ENCODE peak calls at places on chromosomes 2 and 18, in seven cellular contexts. F is kidney, D is GM23338, I is kidney tubule cell, N is HFF-Myc, U is lower lobe of right lung, K is astrocyte of the hippocampus. V is an unnamed sample.
A peak's percentile ranks its signal among the peaks of the same experiment; 100 is the strongest.

GRCh38 chr2:201448701-201449100 is 2.6 kb downstream of the TRAK2 start:
- DNase-seq in N (no peak), U (no peak), D (no peak), F (no peak), K (no peak), I (no peak), V (no peak)

GRCh38 chr2:26874514-26874913 is 26.6 kb downstream of the DPYSL5 start:
- DNase-seq in K (no peak), I (no peak), N (no peak), F (no peak), U (no peak), D (no peak), V (no peak)

GRCh38 chr2:176652300-176653182 is 383.3 kb downstream of the MTX2 start:
- DNase-seq in I (peak; percentile 78), K (peak; percentile 53), N (peak; percentile 30), U (no peak), F (no peak), D (peak; percentile 79), V (no peak)

GRCh38 chr2:174786066-174786725 is 21.9 kb upstream of the CHRNA1 start:
- DNase-seq in K (peak; percentile 73), N (no peak), I (no peak), F (no peak), U (no peak), D (no peak), V (no peak)

GRCh38 chr18:9364242-9364641 is 29.7 kb downstream of the TWSG1 start:
- DNase-seq in D (peak; percentile 12), K (no peak), N (no peak), I (peak; percentile 76), U (no peak), F (no peak), V (no peak)

GRCh38 chr2:178700922-178701342 is 106.3 kb downstream of the TTN start:
- DNase-seq in D (peak; percentile 77), F (no peak), I (peak; percentile 41), K (peak; percentile 16), U (no peak), N (peak; percentile 2), V (no peak)

GRCh38 chr18:1585881-1586488 is 681.3 kb downstream of the ADCYAP1 start:
- DNase-seq in U (no peak), I (peak; percentile 53), K (peak; percentile 45), F (no peak), D (peak; percentile 80), N (peak; percentile 15), V (no peak)

GRCh38 chr2:33292981-33293586 is 183.4 kb upstream of the RASGRP3 start:
- DNase-seq in U (no peak), I (no peak), K (peak; percentile 21), D (peak; percentile 2), N (no peak), F (no peak), V (no peak)

GRCh38 chr18:293557-293956 is 25.7 kb upstream of the THOC1 start:
- DNase-seq in I (no peak), D (no peak), N (no peak), U (no peak), F (no peak), K (no peak), V (no peak)